ENCODE peak calls at places on chromosomes 13 and 19, in four cellular contexts. One of them, this sample, is unnamed.
A peak's percentile ranks its signal among the peaks of the same experiment; 100 is the strongest.

GRCh38 chr19:30719189-30719990 is 347.2 kb downstream of the ZNF536 start:
- DNase-seq in GM12878: no peak
- DNase-seq in ovary: peak; percentile 80
- DNase-seq in stomach: peak; percentile 62
- DNase-seq in this sample: no peak

GRCh38 chr13:26973946-26974345 is 197.7 kb downstream of the USP12 start:
- DNase-seq in stomach: no peak
- DNase-seq in ovary: no peak
- DNase-seq in GM12878: no peak
- DNase-seq in this sample: no peak

GRCh38 chr19:15836595-15837398 is 21.3 kb upstream of the OR10H1 start:
- DNase-seq in ovary: peak; percentile 97
- DNase-seq in stomach: peak; percentile 96
- DNase-seq in GM12878: peak; percentile 61
- DNase-seq in this sample: peak; percentile 99

GRCh38 chr19:38304866-38305429 is 897 bp downstream of the C19orf33 start:
- DNase-seq in stomach: peak; percentile 93
- DNase-seq in GM12878: no peak
- DNase-seq in ovary: no peak
- DNase-seq in this sample: no peak

GRCh38 chr13:89554801-89555200 is 1792.7 kb upstream of the MIR17HG start:
- DNase-seq in GM12878: no peak
- DNase-seq in ovary: no peak
- DNase-seq in stomach: no peak
- DNase-seq in this sample: no peak

GRCh38 chr19:2064395-2064787 is 13.3 kb upstream of the MKNK2 start:
- DNase-seq in ovary: peak; percentile 42
- DNase-seq in stomach: no peak
- DNase-seq in GM12878: no peak
- DNase-seq in this sample: peak; percentile 60

GRCh38 chr13:98423417-98423816 is 153.5 kb downstream of the STK24 start:
- DNase-seq in GM12878: no peak
- DNase-seq in ovary: no peak
- DNase-seq in stomach: no peak
- DNase-seq in this sample: no peak

GRCh38 chr19:43618921-43619261 is 538 bp downstream of the ZNF428 start:
- DNase-seq in stomach: no peak
- DNase-seq in ovary: no peak
- DNase-seq in GM12878: peak; percentile 30
- DNase-seq in this sample: no peak

GRCh38 chr13:102914629-102914935 is 68.8 kb downstream of the ERCC5 start:
- DNase-seq in GM12878: no peak
- DNase-seq in ovary: no peak
- DNase-seq in stomach: no peak
- DNase-seq in this sample: no peak

GRCh38 chr13:75838366-75839017 is 202.4 kb downstream of the LMO7 start:
- DNase-seq in GM12878: no peak
- DNase-seq in stomach: no peak
- DNase-seq in ovary: no peak
- DNase-seq in this sample: peak; percentile 61

DNA sequence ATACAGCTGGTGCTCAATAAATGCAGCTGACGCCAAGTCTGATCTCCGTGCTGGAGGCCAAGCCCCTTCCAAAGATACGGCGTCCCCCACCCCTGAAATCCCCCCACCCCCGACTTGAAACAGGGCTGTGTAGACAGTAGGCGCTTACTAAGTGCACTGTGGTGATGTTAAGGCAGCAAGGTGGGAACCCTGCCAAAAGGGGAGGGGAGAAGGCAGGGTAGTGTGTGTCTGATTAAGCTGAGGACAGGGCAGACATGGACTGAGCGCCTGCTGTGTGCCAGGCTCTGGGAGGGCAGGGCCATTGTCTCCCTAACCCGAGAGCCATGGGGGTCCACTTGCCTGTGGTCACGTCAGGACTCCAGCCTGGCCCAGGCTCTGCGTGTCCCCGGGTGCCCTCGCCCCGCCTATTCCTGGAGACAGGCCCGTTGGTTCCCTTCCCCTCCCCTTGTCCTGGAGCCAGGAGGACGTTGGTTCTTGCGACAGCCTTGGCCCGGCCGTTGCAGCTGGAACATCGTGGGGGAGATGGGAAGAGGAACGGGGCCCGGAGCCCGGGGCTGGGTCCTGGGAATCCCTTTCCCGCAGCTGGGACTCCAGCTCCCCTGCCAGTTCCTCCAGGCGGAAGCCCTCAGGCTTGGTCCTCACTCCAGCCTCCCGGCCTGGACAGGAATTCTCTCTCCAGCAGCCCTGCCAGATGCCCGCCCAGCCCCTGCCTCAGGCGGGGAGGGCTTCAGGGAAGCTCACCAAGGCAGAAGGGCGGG is 1.7 kb upstream of the ELANE start:
- DNase-seq in ovary: peak; percentile 91
- DNase-seq in GM12878: no peak
- DNase-seq in stomach: peak; percentile 83
- DNase-seq in this sample: peak; percentile 95
- TF ChIP-seq EP300 in ovary: peak; percentile 88
- TF ChIP-seq EP300 in GM12878: no peak
- TF ChIP-seq EP300 in stomach: peak; percentile 92
- TF ChIP-seq EP300 in this sample: peak; percentile 22

GRCh38 chr19:48332662-48333466 is 7.5 kb downstream of the EMP3 start:
- DNase-seq in stomach: peak; percentile 93
- DNase-seq in ovary: peak; percentile 98
- DNase-seq in GM12878: peak; percentile 100
- DNase-seq in this sample: peak; percentile 93
- TF ChIP-seq EP300 in stomach: no peak
- TF ChIP-seq EP300 in ovary: no peak
- TF ChIP-seq EP300 in GM12878: no peak
- TF ChIP-seq EP300 in this sample: no peak

GRCh38 chr13:112672651-112673284 is 17.1 kb upstream of the ATP11A start:
- DNase-seq in ovary: no peak
- DNase-seq in GM12878: no peak
- DNase-seq in stomach: no peak
- DNase-seq in this sample: peak; percentile 50

GRCh38 chr13:112670118-112670517 is 19.7 kb upstream of the ATP11A start:
- DNase-seq in stomach: peak; percentile 22
- DNase-seq in ovary: no peak
- DNase-seq in GM12878: no peak
- DNase-seq in this sample: no peak

GRCh38 chr13:112671359-112671758 is 18.5 kb upstream of the ATP11A start:
- DNase-seq in ovary: no peak
- DNase-seq in stomach: no peak
- DNase-seq in GM12878: no peak
- DNase-seq in this sample: peak; percentile 55

GRCh38 chr13:112668924-112669323 is 20.9 kb upstream of the ATP11A start:
- DNase-seq in ovary: no peak
- DNase-seq in GM12878: no peak
- DNase-seq in stomach: peak; percentile 21
- DNase-seq in this sample: no peak

DNA sequence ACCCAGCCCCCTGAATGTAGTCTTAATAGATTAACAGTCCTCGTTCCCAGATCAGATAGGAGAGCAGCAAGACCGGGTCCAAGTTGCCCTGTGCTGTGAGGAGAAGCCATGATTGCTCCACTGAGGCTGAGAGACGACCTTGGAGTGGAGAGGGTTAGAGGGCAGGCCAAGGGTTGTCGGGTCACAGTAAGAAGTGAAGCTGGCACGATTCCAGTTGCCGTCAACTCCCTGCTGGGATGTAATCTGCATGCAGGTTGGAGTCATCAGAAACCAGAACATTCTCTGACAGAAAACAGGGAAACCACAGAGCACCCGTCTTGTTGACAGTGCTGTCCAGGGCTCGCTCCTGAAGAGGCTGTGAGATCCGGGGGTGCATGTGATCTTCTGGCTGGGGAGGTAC is 19.0 kb upstream of the ATP11A start:
- DNase-seq in ovary: no peak
- DNase-seq in GM12878: no peak
- DNase-seq in stomach: no peak
- DNase-seq in this sample: peak; percentile 53
- TF ChIP-seq EP300 in ovary: no peak
- TF ChIP-seq EP300 in GM12878: no peak
- TF ChIP-seq EP300 in stomach: no peak
- TF ChIP-seq EP300 in this sample: no peak

DNA sequence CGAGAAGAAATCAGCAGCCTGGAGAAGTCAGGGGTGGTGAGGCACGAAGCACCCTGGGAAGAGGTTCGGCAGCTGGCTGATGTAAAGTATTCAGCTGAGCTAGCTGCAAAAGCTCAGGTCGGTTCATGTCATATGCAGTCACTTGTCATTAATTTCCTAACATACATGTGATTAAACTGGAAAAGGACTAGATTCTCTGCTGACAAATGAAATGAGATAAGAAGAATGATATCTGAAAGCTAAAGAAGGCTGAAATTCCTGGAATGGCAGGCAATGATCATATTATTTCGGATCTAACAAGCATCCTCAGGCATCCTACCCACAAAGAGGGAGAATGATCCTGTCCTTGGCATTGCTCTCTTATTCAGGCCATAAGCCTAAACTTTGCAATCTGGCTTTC is 383.1 kb upstream of the SLITRK1 start:
- DNase-seq in GM12878: no peak
- DNase-seq in stomach: no peak
- DNase-seq in ovary: no peak
- DNase-seq in this sample: no peak
- TF ChIP-seq EP300 in GM12878: no peak
- TF ChIP-seq EP300 in stomach: no peak
- TF ChIP-seq EP300 in ovary: no peak
- TF ChIP-seq EP300 in this sample: no peak

GRCh38 chr19:40241809-40242384 is 15.4 kb upstream of the CCNP start:
- DNase-seq in stomach: no peak
- DNase-seq in GM12878: no peak
- DNase-seq in ovary: peak; percentile 81
- DNase-seq in this sample: no peak
- TF ChIP-seq EP300 in stomach: no peak
- TF ChIP-seq EP300 in GM12878: no peak
- TF ChIP-seq EP300 in ovary: no peak
- TF ChIP-seq EP300 in this sample: no peak

DNA sequence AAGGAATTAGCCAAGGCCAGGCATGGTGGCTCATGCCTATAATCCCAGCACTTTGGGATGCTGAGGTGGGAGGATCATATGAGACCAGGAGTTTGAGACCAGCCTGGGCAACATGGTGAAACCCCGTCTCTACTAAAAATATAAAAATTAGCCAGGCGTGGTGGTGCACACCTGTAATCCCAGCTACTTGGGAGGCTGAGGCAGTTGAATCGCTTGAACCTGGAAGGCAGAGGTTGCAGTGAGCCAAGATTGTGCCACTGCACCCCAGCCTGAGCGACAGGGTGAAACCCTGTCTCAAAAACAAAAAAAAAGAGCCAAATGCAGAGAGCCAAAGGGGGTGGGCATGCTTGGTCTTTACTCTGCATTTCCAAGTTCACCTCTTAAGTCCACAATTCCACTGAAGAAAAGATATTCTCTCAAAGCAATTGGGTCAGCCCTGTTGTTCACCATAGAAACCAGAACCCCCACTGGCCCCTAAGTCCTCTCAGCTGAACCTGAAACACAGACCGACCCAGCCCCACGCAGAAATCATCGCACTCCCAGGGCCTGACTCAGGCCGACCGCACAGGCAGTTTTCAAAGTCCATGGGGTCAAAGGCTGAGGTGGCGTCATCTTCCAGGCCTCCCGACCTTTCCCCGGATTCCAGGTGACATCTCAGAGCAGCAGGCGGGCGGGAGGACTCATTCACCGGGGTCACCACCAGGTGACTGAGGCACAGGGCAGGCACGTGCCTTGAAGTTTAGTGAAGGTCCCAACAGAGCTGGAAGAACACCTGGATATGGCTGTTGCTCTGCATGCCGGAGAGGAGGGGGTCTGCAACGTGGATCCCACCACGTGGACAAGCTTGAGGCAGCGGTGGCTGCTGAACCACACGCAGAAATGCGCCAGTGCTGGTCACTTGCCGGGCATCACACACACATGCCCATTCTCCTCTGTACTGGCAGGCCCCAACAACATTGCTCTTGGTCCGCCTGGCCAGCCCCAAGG is 33.1 kb downstream of the SLC25A42 start:
- DNase-seq in ovary: no peak
- DNase-seq in stomach: no peak
- DNase-seq in GM12878: no peak
- DNase-seq in this sample: no peak
- TF ChIP-seq EP300 in ovary: no peak
- TF ChIP-seq EP300 in stomach: no peak
- TF ChIP-seq EP300 in GM12878: no peak
- TF ChIP-seq EP300 in this sample: no peak

DNA sequence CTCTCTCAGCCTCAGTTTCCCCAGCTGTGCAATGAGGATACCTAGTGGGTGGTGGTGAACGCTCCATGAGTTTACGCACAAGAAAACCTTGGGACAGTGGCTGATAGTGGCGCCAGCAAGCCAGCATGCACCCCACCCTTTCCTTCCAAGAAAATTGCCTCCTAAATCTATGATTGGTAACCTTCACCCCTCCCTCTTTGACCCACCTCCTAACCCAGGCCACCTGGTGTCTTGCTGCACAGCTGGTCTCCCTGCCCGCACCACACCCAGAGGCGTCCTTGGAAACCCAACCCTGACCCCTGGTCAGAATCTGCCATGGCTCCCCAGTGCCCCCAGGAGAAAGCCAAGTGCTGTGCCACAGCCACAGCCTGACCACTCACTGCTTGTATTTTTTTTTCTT is 22.8 kb upstream of the BCL3 start:
- DNase-seq in stomach: no peak
- DNase-seq in GM12878: no peak
- DNase-seq in ovary: no peak
- DNase-seq in this sample: no peak
- TF ChIP-seq EP300 in stomach: no peak
- TF ChIP-seq EP300 in GM12878: no peak
- TF ChIP-seq EP300 in ovary: no peak
- TF ChIP-seq EP300 in this sample: no peak

DNA sequence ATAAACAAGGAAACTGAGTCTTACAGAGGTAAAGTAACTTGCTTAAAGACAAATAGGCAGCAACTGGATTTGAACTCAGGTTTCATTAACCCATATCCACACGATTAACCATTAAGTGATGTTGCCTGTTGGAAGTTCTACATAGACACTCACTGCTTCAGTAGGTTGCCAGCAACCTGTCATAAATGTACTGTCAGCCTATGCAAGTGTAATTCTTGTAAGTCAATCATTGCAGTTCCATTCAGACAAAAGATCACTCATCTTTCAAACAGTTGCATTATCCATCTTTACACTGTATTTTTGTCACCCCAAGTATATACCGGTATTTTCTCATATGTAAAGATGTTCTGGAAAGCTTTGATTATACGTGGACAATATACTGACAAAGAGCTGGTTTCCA is 676.9 kb upstream of the PCDH20 start:
- DNase-seq in GM12878: no peak
- DNase-seq in ovary: no peak
- DNase-seq in stomach: no peak
- DNase-seq in this sample: no peak
- TF ChIP-seq EP300 in GM12878: no peak
- TF ChIP-seq EP300 in ovary: no peak
- TF ChIP-seq EP300 in stomach: no peak
- TF ChIP-seq EP300 in this sample: no peak